ENCODE peak calls at places on chromosomes 3 and 15, in four cellular contexts. Y is hypothalamus, R is GOT3, F is brain microvascular endothelial cell. H is an unnamed sample.

GRCh38 chr3:119794971-119795612 is 13.2 kb downstream of the NR1I2 start:
- DNase-seq in Y (no peak), R (no peak), F (peak; percentile 11), H (peak; percentile 57)

GRCh38 chr3:106067711-106068110 is 198.9 kb upstream of the CBLB start:
- DNase-seq in Y (no peak), R (no peak), F (no peak), H (no peak)

GRCh38 chr3:52429779-52430415 is 15.0 kb downstream of the SEMA3G start:
- DNase-seq in Y (no peak), R (no peak), F (peak; percentile 41), H (no peak)

GRCh38 chr3:25495304-25495703 is 67.2 kb downstream of the RARB start:
- DNase-seq in Y (no peak), R (no peak), F (no peak), H (no peak)

GRCh38 chr3:27507111-27507510 is 22.9 kb upstream of the SLC4A7 start:
- DNase-seq in Y (no peak), R (no peak), F (no peak), H (no peak)

GRCh38 chr3:73502609-73503560 is 121.9 kb downstream of the PDZRN3 start:
- DNase-seq in Y (peak; percentile 5), R (no peak), F (peak; percentile 66), H (peak; percentile 79)

GRCh38 chr3:134466366-134466765 is 19.4 kb downstream of the ANAPC13 start:
- DNase-seq in Y (no peak), R (no peak), F (no peak), H (no peak)

GRCh38 chr3:47890832-47891620 is 88.1 kb downstream of the DHX30 start:
- DNase-seq in Y (no peak), R (no peak), F (no peak), H (no peak)

GRCh38 chr15:40110866-40111550 is 2.3 kb upstream of the BMF start:
- DNase-seq in Y (no peak), R (no peak), F (no peak), H (no peak)

GRCh38 chr3:9912294-9912935 is 4.5 kb upstream of the IL17RC start:
- DNase-seq in Y (no peak), R (no peak), F (peak; percentile 82), H (no peak)

GRCh38 chr15:26443321-26443720 is 329.5 kb downstream of the GABRB3 start:
- DNase-seq in Y (no peak), R (no peak), F (no peak), H (no peak)

H was measured in HAP-1.